ENCODE peak calls at places on chromosome 12, in five cellular contexts. V is HFFc6, W is T-helper 2 cell, S is upper lobe of left lung, A is foreskin fibroblast. X is an unnamed sample.

GRCh38 chr12:1083888-1084262 is 92.9 kb downstream of the ERC1 start:
- DNase-seq in A (peak; percentile 7), V (peak; percentile 82), W (no peak), S (no peak), X (no peak)

GRCh38 chr12:119705182-119705581 is 37.2 kb downstream of the PRKAB1 start:
- DNase-seq in W (no peak), V (no peak), S (no peak), A (peak; percentile 48), X (no peak)

GRCh38 chr12:90831712-90832111 is 123.3 kb downstream of the CCER1 start:
- DNase-seq in S (no peak), W (no peak), V (no peak), A (no peak), X (no peak)

GRCh38 chr12:93145086-93145485 is 216.0 kb upstream of the EEA1 start:
- DNase-seq in A (no peak), V (peak; percentile 77), W (no peak), S (no peak), X (no peak)

GRCh38 chr12:26100966-26101744 is 23.7 kb downstream of the BHLHE41 start:
- DNase-seq in A (no peak), W (no peak), V (no peak), S (no peak), X (no peak)

GRCh38 chr12:123363743-123364531 is 710 bp downstream of the SBNO1 start:
- DNase-seq in W (no peak), V (no peak), S (peak; percentile 26), A (no peak), X (peak; percentile 30)

GRCh38 chr12:12265571-12266388 is 1.1 kb downstream of the LRP6 start:
- DNase-seq in W (no peak), S (peak; percentile 38), V (peak; percentile 31), A (no peak), X (peak; percentile 45)

GRCh38 chr12:64083285-64084210 is 138.5 kb downstream of the KICS2 start:
- DNase-seq in S (peak; percentile 78), W (no peak), V (peak; percentile 86), A (peak; percentile 92), X (peak; percentile 52)

GRCh38 chr12:116303929-116304328 is 26.4 kb upstream of the MED13L start:
- DNase-seq in S (no peak), V (no peak), W (no peak), A (peak; percentile 54), X (peak; percentile 36)

GRCh38 chr12:4272014-4272975 is 1.3 kb upstream of the CCND2 start:
- DNase-seq in V (no peak), W (peak; percentile 78), S (peak; percentile 80), A (peak; percentile 56), X (peak; percentile 66)

GRCh38 chr12:21598651-21599050 is 6.0 kb downstream of the GYS2 start:
- DNase-seq in A (no peak), S (no peak), W (no peak), V (no peak), X (no peak)

GRCh38 chr12:12392428-12392827 is 35.5 kb downstream of the BORCS5 start:
- DNase-seq in S (no peak), W (no peak), A (no peak), V (no peak), X (no peak)

GRCh38 chr12:29148958-29149690 is at the start of gene FAR2:
- DNase-seq in A (peak; percentile 37), W (peak; percentile 25), S (peak; percentile 40), V (no peak), X (peak; percentile 69)

GRCh38 chr12:6457220-6457945 is 5.5 kb downstream of the TAPBPL start:
- DNase-seq in S (no peak), V (no peak), A (no peak), W (no peak), X (no peak)

GRCh38 chr12:9634177-9634803 is 26.6 kb upstream of the KLRB1 start:
- DNase-seq in W (peak; percentile 61), S (peak; percentile 69), V (peak; percentile 30), A (peak; percentile 35), X (peak; percentile 20)

GRCh38 chr12:71397433-71397954 is 42.1 kb upstream of the LGR5 start:
- DNase-seq in S (no peak), W (no peak), A (peak; percentile 18), V (peak; percentile 23), X (peak; percentile 10)

GRCh38 chr12:642633-643477 is 20.4 kb downstream of the NINJ2 start:
- DNase-seq in A (peak; percentile 60), S (peak; percentile 85), W (peak; percentile 49), V (peak; percentile 13), X (peak; percentile 86)

GRCh38 chr12:78959556-78959955 is 95.0 kb downstream of the SYT1 start:
- DNase-seq in W (no peak), S (no peak), A (no peak), V (no peak), X (no peak)

GRCh38 chr12:15230751-15231150 is 9.5 kb upstream of the RERG start:
- DNase-seq in A (no peak), V (no peak), W (no peak), S (no peak), X (no peak)

GRCh38 chr12:67436230-67436629 is 167.1 kb downstream of the CAND1 start:
- DNase-seq in S (no peak), A (no peak), V (no peak), W (no peak), X (no peak)

GRCh38 chr12:46266869-46267617 is 1.8 kb downstream of the SLC38A1 start:
- DNase-seq in W (peak; percentile 38), V (peak; percentile 12), A (peak; percentile 50), S (peak; percentile 76), X (peak; percentile 46)

GRCh38 chr12:107791465-107792089 is 17.1 kb downstream of the ASCL4 start:
- DNase-seq in V (no peak), W (no peak), A (no peak), S (no peak), X (no peak)

GRCh38 chr12:38157274-38157932 is 159.2 kb upstream of the ALG10B start:
- DNase-seq in S (no peak), V (no peak), W (no peak), A (no peak), X (no peak)

X was measured in AG08396.